ENCODE peak calls at places on chromosomes 2 and 18, in five cellular contexts. One of them, this sample, is unnamed.

GRCh38 chr2:70467831-70468810 is 85.5 kb downstream of the TGFA start:
- DNase-seq in effector CD4-positive, alpha-beta T cell: no peak
- DNase-seq in GM20000: no peak
- DNase-seq in immature natural killer cell: no peak
- DNase-seq in NCI-H1694: no peak
- DNase-seq in this sample: no peak

GRCh38 chr18:79916546-79917350 is 34.7 kb downstream of the SLC66A2 start:
- DNase-seq in GM20000: peak; percentile 28
- DNase-seq in immature natural killer cell: no peak
- DNase-seq in effector CD4-positive, alpha-beta T cell: no peak
- DNase-seq in NCI-H1694: no peak
- DNase-seq in this sample: no peak

GRCh38 chr2:23912054-23912453 is 14.9 kb downstream of the ATAD2B start:
- DNase-seq in immature natural killer cell: no peak
- DNase-seq in effector CD4-positive, alpha-beta T cell: no peak
- DNase-seq in GM20000: no peak
- DNase-seq in NCI-H1694: no peak
- DNase-seq in this sample: peak; percentile 24

GRCh38 chr2:221104391-221104811 is 467.7 kb downstream of the EPHA4 start:
- DNase-seq in effector CD4-positive, alpha-beta T cell: no peak
- DNase-seq in immature natural killer cell: no peak
- DNase-seq in GM20000: no peak
- DNase-seq in NCI-H1694: peak; percentile 76
- DNase-seq in this sample: no peak

GRCh38 chr2:106165064-106165463 is 29.0 kb downstream of the UXS1 start:
- DNase-seq in effector CD4-positive, alpha-beta T cell: no peak
- DNase-seq in GM20000: no peak
- DNase-seq in immature natural killer cell: no peak
- DNase-seq in NCI-H1694: no peak
- DNase-seq in this sample: no peak

GRCh38 chr2:64842030-64842429 is 147.2 kb upstream of the SLC1A4 start:
- DNase-seq in GM20000: no peak
- DNase-seq in effector CD4-positive, alpha-beta T cell: no peak
- DNase-seq in NCI-H1694: no peak
- DNase-seq in immature natural killer cell: no peak
- DNase-seq in this sample: no peak

GRCh38 chr2:74393525-74393924 is 13.4 kb upstream of the DCTN1 start:
- DNase-seq in NCI-H1694: no peak
- DNase-seq in effector CD4-positive, alpha-beta T cell: no peak
- DNase-seq in GM20000: no peak
- DNase-seq in immature natural killer cell: no peak
- DNase-seq in this sample: no peak

GRCh38 chr2:45134726-45135125 is 125.5 kb upstream of the SIX2 start:
- DNase-seq in immature natural killer cell: no peak
- DNase-seq in effector CD4-positive, alpha-beta T cell: no peak
- DNase-seq in NCI-H1694: no peak
- DNase-seq in GM20000: no peak
- DNase-seq in this sample: peak; percentile 94

GRCh38 chr2:152861349-152861942 is 143.0 kb downstream of the ARL6IP6 start:
- DNase-seq in immature natural killer cell: no peak
- DNase-seq in GM20000: peak; percentile 21
- DNase-seq in effector CD4-positive, alpha-beta T cell: no peak
- DNase-seq in NCI-H1694: peak; percentile 2
- DNase-seq in this sample: peak; percentile 75

GRCh38 chr2:74440005-74440377 is 1.7 kb downstream of the RTKN start:
- DNase-seq in immature natural killer cell: no peak
- DNase-seq in effector CD4-positive, alpha-beta T cell: no peak
- DNase-seq in GM20000: no peak
- DNase-seq in NCI-H1694: no peak
- DNase-seq in this sample: no peak

GRCh38 chr2:73289304-73289703 is 4.0 kb downstream of the EGR4 start:
- DNase-seq in immature natural killer cell: no peak
- DNase-seq in GM20000: no peak
- DNase-seq in NCI-H1694: no peak
- DNase-seq in effector CD4-positive, alpha-beta T cell: no peak
- DNase-seq in this sample: peak; percentile 74

GRCh38 chr18:59229191-59229590 is 9.2 kb downstream of the GRP start:
- DNase-seq in immature natural killer cell: no peak
- DNase-seq in GM20000: no peak
- DNase-seq in effector CD4-positive, alpha-beta T cell: no peak
- DNase-seq in NCI-H1694: no peak
- DNase-seq in this sample: no peak

GRCh38 chr2:109199790-109200189 is 70.8 kb downstream of the SH3RF3 start:
- DNase-seq in NCI-H1694: no peak
- DNase-seq in effector CD4-positive, alpha-beta T cell: no peak
- DNase-seq in immature natural killer cell: no peak
- DNase-seq in GM20000: no peak
- DNase-seq in this sample: peak; percentile 70

GRCh38 chr2:195312662-195313061 is 344.4 kb upstream of the SLC39A10 start:
- DNase-seq in immature natural killer cell: no peak
- DNase-seq in GM20000: no peak
- DNase-seq in effector CD4-positive, alpha-beta T cell: no peak
- DNase-seq in NCI-H1694: no peak
- DNase-seq in this sample: peak; percentile 48

GRCh38 chr2:6412533-6413085 is 453.1 kb downstream of the CMPK2 start:
- DNase-seq in GM20000: no peak
- DNase-seq in effector CD4-positive, alpha-beta T cell: no peak
- DNase-seq in immature natural killer cell: no peak
- DNase-seq in NCI-H1694: no peak
- DNase-seq in this sample: no peak

GRCh38 chr2:152054593-152054992 is 44.3 kb downstream of the CACNB4 start:
- DNase-seq in effector CD4-positive, alpha-beta T cell: no peak
- DNase-seq in immature natural killer cell: no peak
- DNase-seq in GM20000: no peak
- DNase-seq in NCI-H1694: no peak
- DNase-seq in this sample: no peak

This sample was measured in Karpas-422.